ENCODE peak calls at places on chromosomes 16 and 17, in ten cellular contexts. F, A, S, V, W, I, H, Y, J and C are unnamed samples.

GRCh38 chr16:14286381-14287230 is 215.5 kb downstream of the MRTFB start:
- DNase-seq in A (no peak), I (peak), W (no peak), H (no peak), Y (no peak), V (no peak), J (no peak), F (no peak), S (no peak), C (peak)

GRCh38 chr16:56241596-56241995 is 50.3 kb downstream of the GNAO1 start:
- DNase-seq in W (no peak), Y (peak), S (no peak), A (no peak), H (no peak), V (no peak), J (no peak), I (no peak), F (no peak), C (no peak)

GRCh38 chr16:27402964-27403600 is 1.1 kb downstream of the IL21R start:
- DNase-seq in J (no peak), V (no peak), H (no peak), F (no peak), I (peak), W (no peak), A (no peak), Y (no peak), S (no peak), C (no peak)

GRCh38 chr17:14575349-14575966 is 274.6 kb downstream of the HS3ST3B1 start:
- DNase-seq in W (no peak), V (no peak), I (no peak), F (no peak), J (no peak), H (no peak), Y (peak), S (no peak), A (no peak), C (no peak)

GRCh38 chr16:31916056-31916488 is 42.5 kb downstream of the ZNF267 start:
- DNase-seq in S (no peak), J (no peak), Y (no peak), I (no peak), F (no peak), H (no peak), V (no peak), W (no peak), A (no peak), C (no peak)

GRCh38 chr17:76191891-76192290 is 48.4 kb downstream of the RNF157 start:
- DNase-seq in I (peak), H (no peak), V (no peak), F (no peak), W (no peak), J (no peak), A (no peak), S (no peak), Y (no peak), C (peak)

GRCh38 chr16:66359012-66359411 is 7.5 kb upstream of the CDH5 start:
- DNase-seq in J (no peak), F (no peak), I (no peak), Y (peak), H (no peak), W (no peak), S (no peak), V (no peak), A (no peak), C (no peak)

GRCh38 chr16:66270333-66270927 is 96.1 kb upstream of the CDH5 start:
- DNase-seq in W (peak), A (peak), I (peak), Y (peak), H (peak), F (peak), S (peak), V (peak), J (peak), C (peak)

GRCh38 chr17:64202683-64203430 is 60.2 kb downstream of the TEX2 start:
- DNase-seq in F (no peak), S (no peak), V (no peak), W (no peak), I (no peak), H (no peak), J (no peak), Y (peak), A (peak), C (no peak)

GRCh38 chr17:58783380-58783779 is 27.7 kb downstream of the PPM1E start:
- DNase-seq in S (no peak), I (no peak), W (no peak), Y (no peak), J (no peak), H (no peak), A (no peak), F (no peak), V (no peak), C (no peak)

GRCh38 chr16:50273888-50274770 is 7.8 kb downstream of the ADCY7 start:
- DNase-seq in V (no peak), S (peak), Y (no peak), F (no peak), A (no peak), H (no peak), W (no peak), J (no peak), I (peak), C (peak)

GRCh38 chr17:19344311-19345066 is 18.0 kb downstream of the B9D1 start:
- DNase-seq in S (peak), I (no peak), J (no peak), A (no peak), H (no peak), F (peak), V (no peak), Y (no peak), W (no peak), C (no peak)

GRCh38 chr17:1390422-1391367 is 9.3 kb downstream of the YWHAE start:
- DNase-seq in A (no peak), I (no peak), S (no peak), W (no peak), Y (peak), H (no peak), V (no peak), J (no peak), F (no peak), C (no peak)

GRCh38 chr16:49341706-49342105 is 31.9 kb upstream of the C16orf78 start:
- DNase-seq in A (no peak), F (peak), Y (no peak), H (no peak), W (no peak), V (no peak), J (no peak), S (no peak), I (no peak), C (no peak)

GRCh38 chr16:57092786-57093301 is 461 bp downstream of the CPNE2 start:
- DNase-seq in W (peak), I (peak), H (peak), F (no peak), S (peak), J (peak), A (no peak), Y (no peak), V (peak), C (peak)

GRCh38 chr17:37791985-37792384 is 47.1 kb upstream of the HNF1B start:
- DNase-seq in Y (no peak), V (no peak), H (no peak), F (no peak), S (no peak), W (no peak), J (no peak), A (no peak), I (no peak), C (no peak)

GRCh38 chr17:15171433-15172047 is 93.6 kb downstream of the PMP22 start:
- DNase-seq in J (peak), S (no peak), Y (peak), A (peak), I (peak), V (peak), H (no peak), W (peak), F (peak), C (peak)

GRCh38 chr17:29107084-29107483 is 64.1 kb downstream of the PIPOX start:
- DNase-seq in S (no peak), W (no peak), I (no peak), F (no peak), V (no peak), H (no peak), A (no peak), J (no peak), Y (no peak), C (no peak)

GRCh38 chr17:77325826-77326581 is 185.2 kb downstream of the SEC14L1 start:
- DNase-seq in F (peak), J (no peak), S (peak), W (peak), H (peak), Y (no peak), A (no peak), V (no peak), I (no peak), C (no peak)

GRCh38 chr16:72959301-72959996 is 88.5 kb downstream of the ZFHX3 start:
- DNase-seq in V (no peak), I (no peak), A (no peak), H (no peak), J (no peak), Y (no peak), F (peak), W (no peak), S (no peak), C (no peak)

GRCh38 chr17:27576429-27577123 is 54.4 kb upstream of the LGALS9 start:
- DNase-seq in H (no peak), Y (peak), S (no peak), V (no peak), W (no peak), F (no peak), I (no peak), J (no peak), A (no peak), C (no peak)

GRCh38 chr16:57666353-57667068 is 1.6 kb upstream of the ADGRG3 start:
- DNase-seq in A (no peak), I (no peak), W (no peak), V (no peak), S (no peak), J (no peak), H (no peak), F (no peak), Y (no peak), C (no peak)

GRCh38 chr16:67516296-67517177 is 12.1 kb upstream of the RIPOR1 start:
- DNase-seq in S (no peak), J (no peak), F (no peak), V (no peak), I (no peak), A (no peak), W (no peak), Y (peak), H (no peak), C (no peak)

GRCh38 chr17:51768706-51769105 is 389.8 kb downstream of the CA10 start:
- DNase-seq in A (no peak), I (no peak), W (no peak), J (no peak), S (no peak), H (no peak), V (no peak), Y (no peak), F (no peak), C (no peak)

GRCh38 chr17:38415250-38416194 is 12.7 kb upstream of the ARHGAP23 start:
- DNase-seq in F (no peak), J (no peak), V (no peak), S (no peak), W (no peak), H (no peak), Y (peak), I (peak), A (peak), C (peak)

GRCh38 chr16:68235105-68235881 is 634 bp downstream of the ESRP2 start:
- DNase-seq in J (peak), Y (no peak), H (no peak), V (peak), I (no peak), S (peak), F (peak), W (peak), A (no peak), C (no peak)

GRCh38 chr16:14109782-14110727 is 38.9 kb downstream of the MRTFB start:
- DNase-seq in Y (no peak), F (no peak), W (no peak), I (no peak), S (no peak), V (no peak), A (no peak), J (no peak), H (no peak), C (no peak)

GRCh38 chr16:5025171-5025632 is 8.5 kb downstream of the NAGPA start:
- DNase-seq in S (no peak), W (peak), F (no peak), I (peak), V (no peak), A (no peak), J (peak), H (peak), Y (no peak), C (no peak)

GRCh38 chr17:76139801-76140660 is 1.0 kb downstream of the FOXJ1 start:
- DNase-seq in H (no peak), I (peak), S (no peak), F (no peak), J (no peak), V (peak), A (no peak), W (no peak), Y (no peak), C (peak)

GRCh38 chr17:78355701-78356100 is 4.2 kb downstream of the SOCS3 start:
- DNase-seq in H (no peak), W (no peak), Y (peak), V (no peak), F (no peak), A (no peak), J (no peak), I (no peak), S (no peak), C (no peak)

GRCh38 chr16:11133344-11133921 is 122.6 kb downstream of the SOCS1 start:
- DNase-seq in J (no peak), H (peak), Y (peak), V (no peak), A (peak), F (peak), W (peak), S (no peak), I (no peak), C (no peak)

GRCh38 chr16:30746638-30747160 is 1.5 kb upstream of the PHKG2 start:
- DNase-seq in F (no peak), V (no peak), H (no peak), S (no peak), Y (no peak), A (no peak), J (no peak), I (no peak), W (no peak), C (no peak)

GRCh38 chr17:63985387-63986140 is 12.6 kb upstream of the PRR29 start:
- DNase-seq in A (no peak), I (no peak), J (no peak), F (no peak), H (no peak), W (no peak), V (no peak), Y (no peak), S (peak), C (no peak)

GRCh38 chr17:19009970-19010369 is 5.4 kb upstream of the FAM83G start:
- DNase-seq in V (no peak), I (no peak), F (no peak), J (no peak), H (no peak), W (no peak), S (peak), Y (no peak), A (no peak), C (no peak)

GRCh38 chr17:57956311-57957119 is 1.3 kb upstream of the CUEDC1 start:
- DNase-seq in S (no peak), F (peak), I (peak), V (no peak), H (no peak), J (no peak), A (no peak), Y (no peak), W (peak), C (peak)

GRCh38 chr17:29933379-29933778 is 3.4 kb upstream of the SSH2 start:
- DNase-seq in F (no peak), W (no peak), A (peak), J (no peak), I (no peak), H (no peak), S (no peak), Y (peak), V (no peak), C (no peak)

GRCh38 chr17:73546770-73547345 is 97.4 kb downstream of the SDK2 start:
- DNase-seq in V (no peak), F (no peak), H (no peak), J (peak), S (peak), A (no peak), I (peak), Y (no peak), W (peak), C (peak)

GRCh38 chr17:67359960-67360817 is 6.2 kb downstream of the PSMD12 start:
- DNase-seq in S (no peak), J (no peak), H (no peak), W (no peak), I (peak), V (no peak), Y (peak), F (no peak), A (no peak), C (no peak)
- TF ChIP-seq CTCF in S (no peak), J (peak), H (no peak), W (no peak), I (peak), V (peak), Y (peak), F (no peak), A (peak), C (no peak)

GRCh38 chr17:17032131-17032692 is 10.0 kb upstream of the MPRIP start:
- DNase-seq in I (no peak), A (peak), W (peak), Y (peak), S (peak), J (no peak), V (no peak), H (peak), F (peak), C (no peak)
- TF ChIP-seq CTCF in I (no peak), A (no peak), W (no peak), Y (no peak), S (no peak), J (no peak), V (no peak), H (no peak), F (no peak), C (no peak)

GRCh38 chr17:49512296-49513043 is 17.4 kb downstream of the NGFR start:
- DNase-seq in J (no peak), F (peak), Y (no peak), H (no peak), I (no peak), A (no peak), W (no peak), S (peak), V (no peak), C (no peak)
- TF ChIP-seq CTCF in J (no peak), F (no peak), Y (no peak), H (no peak), I (no peak), A (no peak), W (no peak), S (no peak), V (no peak), C (no peak)

GRCh38 chr16:75252049-75252864 is 833 bp upstream of the BCAR1 start:
- DNase-seq in W (no peak), Y (no peak), I (no peak), S (no peak), J (no peak), A (no peak), V (no peak), F (peak), H (peak), C (no peak)

GRCh38 chr16:75250809-75251279 is 580 bp downstream of the BCAR1 start:
- DNase-seq in W (peak), F (peak), I (no peak), V (peak), Y (no peak), A (no peak), H (peak), J (peak), S (peak), C (peak)

GRCh38 chr16:75250089-75250808 is 1.2 kb downstream of the BCAR1 start:
- DNase-seq in W (peak), Y (no peak), J (peak), I (no peak), S (peak), H (peak), A (no peak), F (no peak), V (no peak), C (no peak)

GRCh38 chr16:75252946-75253911 is 1.8 kb upstream of the BCAR1 start:
- DNase-seq in Y (peak), S (no peak), H (peak), A (no peak), W (no peak), V (no peak), J (peak), I (no peak), F (peak), C (no peak)

GRCh38 chr16:75251280-75252048 is at the start of gene BCAR1:
- DNase-seq in F (peak), Y (peak), A (peak), S (peak), V (peak), W (peak), I (peak), J (peak), H (peak), C (peak)
- TF ChIP-seq CTCF in F (no peak), Y (no peak), A (no peak), S (no peak), V (no peak), W (no peak), I (peak), J (no peak), H (no peak), C (no peak)

DNA sequence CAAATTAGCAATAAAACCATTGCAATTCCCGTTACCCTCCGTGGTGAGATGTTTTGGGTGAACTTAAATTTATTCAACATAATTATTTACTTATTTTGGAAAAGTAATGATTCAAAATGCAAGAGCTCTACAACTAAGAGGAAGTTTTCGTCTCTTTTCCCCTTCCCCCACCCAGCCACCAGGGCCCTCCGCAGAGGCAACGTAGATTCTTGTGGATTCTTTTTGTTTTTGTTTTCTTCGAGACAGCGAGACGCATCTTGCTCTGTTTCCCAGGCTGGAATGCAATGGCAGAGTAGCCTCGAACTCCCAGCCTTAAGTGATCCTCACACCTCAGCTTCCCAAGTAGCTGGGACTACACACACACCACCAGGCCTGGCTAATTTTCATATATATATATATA is 19.2 kb downstream of the CCDC40 start:
- DNase-seq in W (no peak), V (no peak), H (no peak), S (no peak), J (no peak), I (no peak), F (no peak), Y (no peak), A (no peak), C (no peak)
- TF ChIP-seq CTCF in W (no peak), V (no peak), H (no peak), S (no peak), J (no peak), I (no peak), F (no peak), Y (no peak), A (no peak), C (no peak)